ENCODE peak calls at places on chromosomes 1 and 21, in six cellular contexts. J is AG08396; L is C1 segment of cervical spinal cord; W is HuH-7; S is activated T-helper 2 cell treated with anti-CD3 and anti-CD28 coated beads, Interferon-gamma antibody, Interleukin-2, Interleukin-4, amounts not matched to agents 10 μg/mL and 5 μg/mL and 100 μg/mL, durations not matched to agents 14 hours and 24 hours and 36 hours; V is mesenteric fat pad. R is an unnamed sample.

GRCh38 chr1:111704240-111704639 is 35.0 kb downstream of the INKA2 start:
- DNase-seq in J (no peak), L (no peak), W (no peak), S (no peak), V (no peak), R (no peak)

GRCh38 chr1:83593073-83593472 is 405.9 kb downstream of the TTLL7 start:
- DNase-seq in J (no peak), L (no peak), W (no peak), S (no peak), V (no peak), R (no peak)

GRCh38 chr21:34243562-34243961 is 120.2 kb upstream of the KCNE2 start:
- DNase-seq in J (no peak), L (no peak), W (peak), S (no peak), V (no peak), R (no peak)

GRCh38 chr1:111145963-111146768 is 6.1 kb downstream of the CEPT1 start:
- DNase-seq in J (no peak), L (no peak), W (no peak), S (no peak), V (no peak), R (no peak)

GRCh38 chr1:183838221-183838620 is 33.3 kb downstream of the RGL1 start:
- DNase-seq in J (no peak), L (no peak), W (no peak), S (no peak), V (no peak), R (no peak)

GRCh38 chr21:43922949-43923348 is 57.9 kb downstream of the AGPAT3 start:
- DNase-seq in J (no peak), L (no peak), W (no peak), S (no peak), V (no peak), R (no peak)

GRCh38 chr21:31318971-31319370 is 25.1 kb downstream of the TIAM1 start:
- DNase-seq in J (no peak), L (no peak), W (no peak), S (no peak), V (no peak), R (no peak)

GRCh38 chr1:46535063-46535462 is 16.4 kb downstream of the KNCN start:
- DNase-seq in J (no peak), L (no peak), W (peak), S (no peak), V (no peak), R (no peak)

GRCh38 chr1:220990417-220991337 is 111.4 kb downstream of the HLX start:
- DNase-seq in J (peak), L (no peak), W (no peak), S (no peak), V (no peak), R (no peak)

GRCh38 chr1:201582261-201582951 is 43.5 kb downstream of the NAV1 start:
- DNase-seq in J (peak), L (no peak), W (peak), S (no peak), V (no peak), R (no peak)

GRCh38 chr1:194069168-194069830 is 882.9 kb upstream of the B3GALT2 start:
- DNase-seq in J (no peak), L (no peak), W (no peak), S (no peak), V (no peak), R (no peak)

GRCh38 chr1:200366577-200367253 is 43.1 kb downstream of the ZNF281 start:
- DNase-seq in J (no peak), L (no peak), W (no peak), S (no peak), V (no peak), R (no peak)

GRCh38 chr1:14259191-14259757 is 339.2 kb upstream of the KAZN start:
- DNase-seq in J (no peak), L (peak), W (no peak), S (no peak), V (no peak), R (peak)

GRCh38 chr21:35197191-35197590 is 148.1 kb upstream of the RUNX1 start:
- DNase-seq in J (no peak), L (no peak), W (no peak), S (no peak), V (no peak), R (no peak)

GRCh38 chr1:186191511-186191910 is 183.5 kb downstream of the TPR start:
- DNase-seq in J (no peak), L (no peak), W (no peak), S (no peak), V (no peak), R (no peak)

GRCh38 chr21:16587141-16587570 is 857.4 kb downstream of the USP25 start:
- DNase-seq in J (peak), L (peak), W (peak), S (no peak), V (no peak), R (peak)

GRCh38 chr1:3604468-3604974 is 6.8 kb downstream of the MEGF6 start:
- DNase-seq in J (no peak), L (no peak), W (no peak), S (no peak), V (no peak), R (no peak)

GRCh38 chr1:31577515-31578191 is 1.3 kb downstream of the TINAGL1 start:
- DNase-seq in J (no peak), L (no peak), W (no peak), S (no peak), V (peak), R (no peak)

GRCh38 chr1:8182034-8182761 is 135.7 kb upstream of the SLC45A1 start:
- DNase-seq in J (no peak), L (no peak), W (no peak), S (peak), V (no peak), R (no peak)

GRCh38 chr1:187032316-187032981 is 203.7 kb downstream of the PLA2G4A start:
- DNase-seq in J (no peak), L (no peak), W (no peak), S (no peak), V (no peak), R (no peak)

GRCh38 chr1:13935336-13935735 is 235.3 kb downstream of the PRDM2 start:
- DNase-seq in J (no peak), L (no peak), W (no peak), S (no peak), V (no peak), R (no peak)

GRCh38 chr1:40519517-40519916 is 10.9 kb downstream of the EXO5 start:
- DNase-seq in J (no peak), L (no peak), W (no peak), S (no peak), V (no peak), R (no peak)

GRCh38 chr1:8789314-8790214 is 27.9 kb downstream of the RERE start:
- DNase-seq in J (no peak), L (no peak), W (no peak), S (no peak), V (peak), R (no peak)

GRCh38 chr1:60129916-60130315 is 56.3 kb upstream of the C1orf87 start:
- DNase-seq in J (no peak), L (no peak), W (no peak), S (no peak), V (no peak), R (no peak)

GRCh38 chr1:225689882-225690459 is 37.0 kb upstream of the ENAH start:
- DNase-seq in J (no peak), L (no peak), W (no peak), S (no peak), V (no peak), R (no peak)

GRCh38 chr1:27111771-27112573 is 43.0 kb downstream of the SLC9A1 start:
- DNase-seq in J (peak), L (peak), W (no peak), S (peak), V (no peak), R (peak)

GRCh38 chr1:245810181-245810727 is 655.5 kb downstream of the KIF26B start:
- DNase-seq in J (no peak), L (no peak), W (no peak), S (no peak), V (no peak), R (no peak)

GRCh38 chr1:19814681-19815503 is at the start of gene RNF186:
- DNase-seq in J (no peak), L (no peak), W (no peak), S (no peak), V (peak), R (no peak)

GRCh38 chr1:10107985-10108663 is 75.4 kb downstream of the UBE4B start:
- DNase-seq in J (peak), L (no peak), W (no peak), S (no peak), V (no peak), R (peak)

GRCh38 chr21:41443562-41443961 is 17.5 kb downstream of the MX1 start:
- DNase-seq in J (no peak), L (no peak), W (no peak), S (no peak), V (no peak), R (no peak)

GRCh38 chr1:108814343-108815125 is 42.4 kb downstream of the AKNAD1 start:
- DNase-seq in J (peak), L (no peak), W (no peak), S (no peak), V (no peak), R (peak)

GRCh38 chr1:245822997-245823396 is 668.2 kb downstream of the KIF26B start:
- DNase-seq in J (peak), L (no peak), W (no peak), S (no peak), V (no peak), R (no peak)

GRCh38 chr1:41626146-41626545 is 141.7 kb upstream of the EDN2 start:
- DNase-seq in J (no peak), L (no peak), W (no peak), S (no peak), V (peak), R (no peak)

GRCh38 chr1:180482425-180483275 is 19.7 kb downstream of the ACBD6 start:
- DNase-seq in J (peak), L (no peak), W (no peak), S (no peak), V (no peak), R (peak)

GRCh38 chr1:168223681-168224515 is 1.9 kb upstream of the SFT2D2 start:
- DNase-seq in J (no peak), L (no peak), W (no peak), S (no peak), V (no peak), R (no peak)

GRCh38 chr1:78839704-78840277 is 166.7 kb downstream of the ADGRL4 start:
- DNase-seq in J (no peak), L (no peak), W (peak), S (no peak), V (no peak), R (peak)

GRCh38 chr1:14320518-14320917 is 278.0 kb upstream of the KAZN start:
- DNase-seq in J (peak), L (no peak), W (no peak), S (no peak), V (no peak), R (no peak)

GRCh38 chr1:20586939-20587638 is 1.8 kb upstream of the CDA start:
- DNase-seq in J (no peak), L (no peak), W (no peak), S (no peak), V (no peak), R (no peak)